ENCODE peak calls at places on chromosomes 4 and X, in nine cellular contexts. P is heart left ventricle, F is endothelial cell of umbilical vein, J is IMR-90, K is uterus, D is body of pancreas, M is spleen, Q is breast epithelium, O is A549. X is an unnamed sample.

GRCh38 chr4:140851032-140851636 is 94.9 kb upstream of the TBC1D9 start:
- DNase-seq in D (peak; percentile 50), J (peak; percentile 65), O (peak; percentile 49), P (no peak), K (peak; percentile 57), F (peak; percentile 69), M (no peak), Q (no peak), X (peak; percentile 84)

GRCh38 chrX:11890843-11891514 is 132.9 kb downstream of the MSL3 start:
- DNase-seq in O (no peak), J (no peak), F (no peak), K (no peak), P (peak; percentile 48), Q (peak; percentile 17), M (no peak), D (no peak), X (peak; percentile 4)

GRCh38 chr4:27003602-27004238 is 143.1 kb downstream of the STIM2 start:
- DNase-seq in J (peak; percentile 59), M (no peak), Q (no peak), D (no peak), K (no peak), P (no peak), O (no peak), F (no peak), X (no peak)

GRCh38 chr4:646460-646859 is 21.1 kb downstream of the PDE6B start:
- DNase-seq in J (no peak), F (no peak), K (no peak), O (no peak), P (no peak), Q (no peak), M (peak; percentile 41), D (no peak), X (no peak)

GRCh38 chr4:25235401-25235800 is 1.6 kb downstream of the PI4K2B start:
- DNase-seq in M (no peak), K (no peak), O (no peak), Q (no peak), D (no peak), J (no peak), P (no peak), F (no peak), X (no peak)

GRCh38 chrX:10598540-10598939 is 21.8 kb downstream of the MID1 start:
- DNase-seq in P (peak; percentile 39), D (no peak), M (no peak), Q (no peak), K (no peak), F (no peak), J (no peak), O (no peak), X (no peak)

GRCh38 chr4:138891610-138892009 is 124.0 kb upstream of the NOCT start:
- DNase-seq in J (no peak), P (no peak), O (no peak), K (no peak), Q (no peak), F (peak; percentile 36), D (no peak), M (no peak), X (no peak)

GRCh38 chr4:81523672-81524436 is 52.1 kb upstream of the RASGEF1B start:
- DNase-seq in Q (no peak), J (no peak), O (no peak), K (no peak), D (no peak), P (no peak), M (no peak), F (no peak), X (no peak)

GRCh38 chr4:128310266-128310697 is 22.7 kb upstream of the PGRMC2 start:
- DNase-seq in F (no peak), K (peak; percentile 13), J (no peak), O (peak; percentile 3), Q (no peak), M (no peak), P (peak; percentile 27), D (peak; percentile 39), X (no peak)

GRCh38 chr4:183105092-183105491 is 6.0 kb downstream of the WWC2 start:
- DNase-seq in K (no peak), Q (no peak), P (no peak), O (no peak), F (no peak), M (no peak), D (no peak), J (no peak), X (no peak)

GRCh38 chr4:171985129-171985528 is 171.9 kb downstream of the GALNTL6 start:
- DNase-seq in F (no peak), M (no peak), J (no peak), D (no peak), P (no peak), O (no peak), Q (no peak), K (no peak), X (no peak)

GRCh38 chr4:80305466-80305865 is 30.1 kb upstream of the CFAP299 start:
- DNase-seq in J (peak; percentile 80), K (no peak), Q (no peak), O (no peak), P (no peak), D (no peak), M (no peak), F (no peak), X (no peak)

GRCh38 chr4:150708004-150708403 is 126.1 kb downstream of the MAB21L2 start:
- DNase-seq in K (no peak), J (no peak), Q (no peak), O (no peak), M (no peak), D (no peak), F (no peak), P (no peak), X (no peak)

GRCh38 chr4:186037692-186038658 is 31.0 kb upstream of the TLR3 start:
- DNase-seq in P (no peak), K (peak; percentile 62), F (peak; percentile 85), D (peak; percentile 67), J (peak; percentile 80), Q (peak; percentile 36), O (peak; percentile 26), M (no peak), X (no peak)

GRCh38 chr4:168978001-168978700 is 31.9 kb downstream of the CBR4 start:
- DNase-seq in F (no peak), M (no peak), D (no peak), P (no peak), K (no peak), O (no peak), Q (no peak), J (peak; percentile 68), X (no peak)

GRCh38 chrX:108299101-108299591 is 139.1 kb downstream of the COL4A6 start:
- DNase-seq in D (no peak), J (peak; percentile 46), Q (no peak), P (no peak), M (no peak), K (no peak), F (peak; percentile 60), O (no peak), X (no peak)

GRCh38 chr4:133801858-133802257 is 399.7 kb downstream of the PABPC4L start:
- DNase-seq in D (no peak), O (no peak), K (no peak), P (no peak), M (no peak), J (no peak), Q (no peak), F (peak; percentile 8), X (no peak)

GRCh38 chr4:157151711-157152110 is 68.8 kb upstream of the GRIA2 start:
- DNase-seq in M (no peak), K (no peak), Q (no peak), F (no peak), J (no peak), O (no peak), D (no peak), P (no peak), X (no peak)

GRCh38 chrX:150506486-150506885 is 61.9 kb upstream of the MTM1 start:
- DNase-seq in O (no peak), F (peak; percentile 2), J (no peak), K (no peak), M (no peak), D (peak; percentile 44), Q (no peak), P (no peak), X (no peak)

GRCh38 chrX:150508461-150509367 is 59.7 kb upstream of the MTM1 start:
- DNase-seq in J (peak; percentile 10), P (peak; percentile 64), F (peak; percentile 61), K (peak; percentile 69), Q (peak; percentile 23), D (peak; percentile 80), M (no peak), O (no peak), X (peak; percentile 18)

GRCh38 chrX:150509703-150510102 is 58.7 kb upstream of the MTM1 start:
- DNase-seq in J (no peak), K (no peak), P (no peak), F (no peak), M (no peak), Q (no peak), O (no peak), D (no peak), X (no peak)

GRCh38 chrX:150507251-150507856 is 61.1 kb upstream of the MTM1 start:
- DNase-seq in O (no peak), P (peak; percentile 41), J (no peak), F (peak; percentile 76), M (no peak), Q (no peak), D (peak; percentile 54), K (no peak), X (no peak)

DNA sequence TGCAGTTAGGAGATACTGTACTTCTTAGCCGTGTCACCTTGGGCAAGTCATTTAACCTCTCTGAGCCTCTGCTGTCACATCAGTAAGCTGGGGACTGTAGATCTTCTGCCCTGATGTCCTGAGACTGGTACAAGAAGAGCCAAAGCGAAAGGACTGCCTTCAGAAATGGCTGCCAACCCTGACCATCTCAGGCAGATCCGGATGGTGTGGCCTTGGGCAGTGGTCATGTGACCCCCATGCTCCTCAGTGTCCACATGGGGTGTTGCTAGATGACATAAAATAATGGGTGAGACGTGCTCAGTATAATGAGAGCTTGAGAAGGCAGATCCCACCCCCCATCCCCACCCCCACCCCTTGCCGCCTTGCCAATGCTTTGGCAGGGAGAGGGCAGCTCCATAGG is 60.4 kb upstream of the MTM1 start:
- DNase-seq in M (no peak), F (no peak), J (no peak), P (no peak), D (no peak), Q (no peak), O (no peak), K (no peak), X (no peak)
- H3K27ac ChIP-seq in M (peak overlapping the region; percentile 71), F (peak overlapping the region; percentile 89), J (no peak overlapping the region), P (peak overlapping the region; percentile 66), D (peak overlapping the region; percentile 93), Q (peak overlapping the region; percentile 42), O (no peak overlapping the region), K (peak overlapping the region; percentile 80), X (peak overlapping the region; percentile 86)

GRCh38 chr4:87081826-87082225 is 138.6 kb downstream of the KLHL8 start:
- DNase-seq in P (no peak), K (no peak), J (no peak), F (no peak), M (no peak), D (no peak), Q (no peak), O (no peak), X (no peak)
- H3K4me1 ChIP-seq in P (peaks cover 61% of the 10 kb centered on the region), K (no peaks in the 10 kb centered on the region), J (peaks cover 14% of the 10 kb centered on the region), F (peaks cover 23% of the 10 kb centered on the region), M (peaks cover 55% of the 10 kb centered on the region), D (peaks cover 36% of the 10 kb centered on the region), Q (no peaks in the 10 kb centered on the region), O (peaks cover 15% of the 10 kb centered on the region), X (no peaks in the 10 kb centered on the region)

GRCh38 chrX:39779952-39780783 is 317.6 kb downstream of the BCOR start:
- DNase-seq in Q (no peak), O (no peak), J (no peak), P (no peak), K (no peak), D (no peak), F (no peak), M (no peak), X (no peak)
- TF ChIP-seq POLR2A in Q (no peak), O (no peak), J (no peak), P (no peak), K (no peak), D (no peak), F (no peak), M (no peak), X (no peak)

GRCh38 chr4:1901127-1901526 is 29.9 kb downstream of the NSD2 start:
- DNase-seq in O (no peak), K (no peak), M (no peak), J (no peak), Q (no peak), D (no peak), P (no peak), F (no peak), X (no peak)
- H3K27ac ChIP-seq in O (no peak overlapping the region), K (no peak overlapping the region), M (no peak overlapping the region), J (no peak overlapping the region), Q (no peak overlapping the region), D (no peak overlapping the region), P (no peak overlapping the region), F (no peak overlapping the region), X (no peak overlapping the region)